ENCODE peak calls at places on chromosomes 16 and 17, in five cellular contexts. One of them, this sample, is unnamed.

GRCh38 chr17:78414178-78415162 is 36.0 kb downstream of the PGS1 start:
- DNase-seq in neural crest cell: no peak
- DNase-seq in ascending aorta: no peak
- DNase-seq in NCI-H526: no peak
- DNase-seq in germinal center: no peak
- DNase-seq in this sample: no peak

GRCh38 chr16:12097523-12098428 is 121.2 kb downstream of the SNX29 start:
- DNase-seq in neural crest cell: no peak
- DNase-seq in ascending aorta: no peak
- DNase-seq in NCI-H526: peak
- DNase-seq in germinal center: no peak
- DNase-seq in this sample: peak

GRCh38 chr16:81551141-81551808 is 106.7 kb downstream of the CMIP start:
- DNase-seq in neural crest cell: no peak
- DNase-seq in ascending aorta: no peak
- DNase-seq in NCI-H526: no peak
- DNase-seq in germinal center: no peak
- DNase-seq in this sample: no peak

GRCh38 chr16:53821487-53821886 is 117.5 kb downstream of the FTO start:
- DNase-seq in neural crest cell: no peak
- DNase-seq in ascending aorta: no peak
- DNase-seq in NCI-H526: no peak
- DNase-seq in germinal center: no peak
- DNase-seq in this sample: no peak

GRCh38 chr17:70588003-70588402 is 418.7 kb downstream of the KCNJ2 start:
- DNase-seq in neural crest cell: no peak
- DNase-seq in ascending aorta: no peak
- DNase-seq in NCI-H526: no peak
- DNase-seq in germinal center: no peak
- DNase-seq in this sample: no peak

GRCh38 chr16:86566966-86567700 is 504 bp downstream of the FOXC2 start:
- DNase-seq in neural crest cell: no peak
- DNase-seq in ascending aorta: no peak
- DNase-seq in NCI-H526: no peak
- DNase-seq in germinal center: no peak
- DNase-seq in this sample: peak

GRCh38 chr17:35254107-35254802 is 11.4 kb downstream of the SLFN5 start:
- DNase-seq in neural crest cell: no peak
- DNase-seq in ascending aorta: peak
- DNase-seq in NCI-H526: no peak
- DNase-seq in germinal center: no peak
- DNase-seq in this sample: peak

GRCh38 chr17:45574376-45574775 is 83.9 kb upstream of the PLEKHM1 start:
- DNase-seq in neural crest cell: no peak
- DNase-seq in ascending aorta: no peak
- DNase-seq in NCI-H526: no peak
- DNase-seq in germinal center: no peak
- DNase-seq in this sample: no peak

GRCh38 chr16:57955572-57955971 is 15.4 kb downstream of the CNGB1 start:
- DNase-seq in neural crest cell: no peak
- DNase-seq in ascending aorta: no peak
- DNase-seq in NCI-H526: no peak
- DNase-seq in germinal center: no peak
- DNase-seq in this sample: no peak

GRCh38 chr17:10170233-10170632 is 28.2 kb downstream of the GAS7 start:
- DNase-seq in neural crest cell: no peak
- DNase-seq in ascending aorta: no peak
- DNase-seq in NCI-H526: no peak
- DNase-seq in germinal center: no peak
- DNase-seq in this sample: no peak

GRCh38 chr17:38361700-38362465 is 10.2 kb downstream of the SOCS7 start:
- DNase-seq in neural crest cell: no peak
- DNase-seq in ascending aorta: no peak
- DNase-seq in NCI-H526: no peak
- DNase-seq in germinal center: no peak
- DNase-seq in this sample: peak

GRCh38 chr17:14048169-14048568 is 21.1 kb upstream of the COX10 start:
- DNase-seq in neural crest cell: no peak
- DNase-seq in ascending aorta: no peak
- DNase-seq in NCI-H526: peak
- DNase-seq in germinal center: peak
- DNase-seq in this sample: peak

GRCh38 chr16:75116081-75116910 is at the start of gene LDHD:
- DNase-seq in neural crest cell: no peak
- DNase-seq in ascending aorta: peak
- DNase-seq in NCI-H526: peak
- DNase-seq in germinal center: peak
- DNase-seq in this sample: peak

GRCh38 chr17:66337866-66338472 is 35.6 kb downstream of the PRKCA start:
- DNase-seq in neural crest cell: no peak
- DNase-seq in ascending aorta: no peak
- DNase-seq in NCI-H526: no peak
- DNase-seq in germinal center: no peak
- DNase-seq in this sample: no peak

GRCh38 chr17:35236821-35237220 is 6.1 kb upstream of the SLFN5 start:
- DNase-seq in neural crest cell: no peak
- DNase-seq in ascending aorta: no peak
- DNase-seq in NCI-H526: no peak
- DNase-seq in germinal center: no peak
- DNase-seq in this sample: no peak

GRCh38 chr17:82952019-82952418 is 112.2 kb upstream of the ZNF750 start:
- DNase-seq in neural crest cell: no peak
- DNase-seq in ascending aorta: no peak
- DNase-seq in NCI-H526: no peak
- DNase-seq in germinal center: no peak
- DNase-seq in this sample: no peak

GRCh38 chr17:42686520-42687137 is 4.3 kb downstream of the CNTNAP1 start:
- DNase-seq in neural crest cell: no peak
- DNase-seq in ascending aorta: no peak
- DNase-seq in NCI-H526: no peak
- DNase-seq in germinal center: no peak
- DNase-seq in this sample: no peak

GRCh38 chr16:27429981-27430441 is 28.0 kb downstream of the IL21R start:
- DNase-seq in neural crest cell: no peak
- DNase-seq in ascending aorta: no peak
- DNase-seq in NCI-H526: no peak
- DNase-seq in germinal center: no peak
- DNase-seq in this sample: no peak

GRCh38 chr17:76204277-76204676 is 36.0 kb downstream of the RNF157 start:
- DNase-seq in neural crest cell: no peak
- DNase-seq in ascending aorta: no peak
- DNase-seq in NCI-H526: no peak
- DNase-seq in germinal center: no peak
- DNase-seq in this sample: no peak

GRCh38 chr16:11996433-11997174 is 20.1 kb downstream of the SNX29 start:
- DNase-seq in neural crest cell: no peak
- DNase-seq in ascending aorta: no peak
- DNase-seq in NCI-H526: no peak
- DNase-seq in germinal center: no peak
- DNase-seq in this sample: no peak

GRCh38 chr17:71975998-71976649 is 144.7 kb upstream of the SOX9 start:
- DNase-seq in neural crest cell: peak
- DNase-seq in ascending aorta: peak
- DNase-seq in NCI-H526: no peak
- DNase-seq in germinal center: no peak
- DNase-seq in this sample: no peak

GRCh38 chr17:81706757-81707624 is 3.8 kb downstream of the MRPL12 start:
- DNase-seq in neural crest cell: no peak
- DNase-seq in ascending aorta: no peak
- DNase-seq in NCI-H526: no peak
- DNase-seq in germinal center: no peak
- DNase-seq in this sample: no peak

GRCh38 chr17:60079401-60079861 is 710 bp upstream of the HEATR6 start:
- DNase-seq in neural crest cell: no peak
- DNase-seq in ascending aorta: no peak
- DNase-seq in NCI-H526: peak
- DNase-seq in germinal center: no peak
- DNase-seq in this sample: peak

GRCh38 chr17:56165017-56165720 is 11.9 kb downstream of the ANKFN1 start:
- DNase-seq in neural crest cell: no peak
- DNase-seq in ascending aorta: no peak
- DNase-seq in NCI-H526: no peak
- DNase-seq in germinal center: no peak
- DNase-seq in this sample: no peak

GRCh38 chr17:49249292-49249794 is 18.8 kb upstream of the PHOSPHO1 start:
- DNase-seq in neural crest cell: no peak
- DNase-seq in ascending aorta: no peak
- DNase-seq in NCI-H526: no peak
- DNase-seq in germinal center: peak
- DNase-seq in this sample: peak

GRCh38 chr16:4505356-4506153 is 29.4 kb downstream of the HMOX2 start:
- DNase-seq in neural crest cell: no peak
- DNase-seq in ascending aorta: no peak
- DNase-seq in NCI-H526: no peak
- DNase-seq in germinal center: peak
- DNase-seq in this sample: no peak

GRCh38 chr17:80068301-80069160 is 32.1 kb downstream of the CCDC40 start:
- DNase-seq in neural crest cell: no peak
- DNase-seq in ascending aorta: no peak
- DNase-seq in NCI-H526: peak
- DNase-seq in germinal center: no peak
- DNase-seq in this sample: peak

GRCh38 chr17:2433696-2434095 is 32.8 kb upstream of the MNT start:
- DNase-seq in neural crest cell: no peak
- DNase-seq in ascending aorta: no peak
- DNase-seq in NCI-H526: no peak
- DNase-seq in germinal center: no peak
- DNase-seq in this sample: no peak

GRCh38 chr16:50881331-50881830 is 139.5 kb downstream of the CYLD start:
- DNase-seq in neural crest cell: no peak
- DNase-seq in ascending aorta: no peak
- DNase-seq in NCI-H526: no peak
- DNase-seq in germinal center: no peak
- DNase-seq in this sample: no peak

GRCh38 chr17:27109346-27109745 is 184.6 kb upstream of the WSB1 start:
- DNase-seq in neural crest cell: no peak
- DNase-seq in ascending aorta: no peak
- DNase-seq in NCI-H526: no peak
- DNase-seq in germinal center: no peak
- DNase-seq in this sample: no peak

This sample was measured in SJCRH30.